ENCODE peak calls at places on chromosomes 6 and 20, in five cellular contexts. M is DMS53, D is AG04450, N is AG10803, C is substantia nigra. V is an unnamed sample.
A peak's percentile ranks its signal among the peaks of the same experiment; 100 is the strongest.

GRCh38 chr6:77470983-77471382 is 7.7 kb upstream of the HTR1B start:
- DNase-seq in M (no peak), D (no peak), N (no peak), C (no peak), V (peak; percentile 25)

GRCh38 chr20:61887694-61888093 is 178.0 kb downstream of the TAF4 start:
- DNase-seq in M (no peak), D (no peak), N (no peak), C (no peak), V (no peak)

GRCh38 chr20:21019831-21020655 is 86.1 kb downstream of the LINC00237 start:
- DNase-seq in M (no peak), D (no peak), N (no peak), C (no peak), V (no peak)

GRCh38 chr6:144266091-144266649 is 19.0 kb upstream of the UTRN start:
- DNase-seq in M (no peak), D (peak; percentile 44), N (peak; percentile 79), C (no peak), V (no peak)

GRCh38 chr20:324177-325042 is 942 bp upstream of the SOX12 start:
- DNase-seq in M (peak; percentile 94), D (no peak), N (peak; percentile 78), C (peak; percentile 54), V (peak; percentile 97)

GRCh38 chr20:48191200-48191599 is 405.9 kb upstream of the SULF2 start:
- DNase-seq in M (no peak), D (no peak), N (no peak), C (no peak), V (peak; percentile 71)

GRCh38 chr6:112245511-112246203 is 8.7 kb downstream of the LAMA4 start:
- DNase-seq in M (no peak), D (peak; percentile 87), N (peak; percentile 97), C (no peak), V (no peak)

GRCh38 chr6:168226832-168227434 is 92.6 kb downstream of the DACT2 start:
- DNase-seq in M (no peak), D (no peak), N (no peak), C (no peak), V (no peak)

GRCh38 chr20:42914302-42914701 is 275.4 kb downstream of the PTPRT start:
- DNase-seq in M (no peak), D (no peak), N (no peak), C (no peak), V (no peak)

GRCh38 chr6:111764238-111765182 is 108.7 kb downstream of the FYN start:
- DNase-seq in M (no peak), D (no peak), N (no peak), C (no peak), V (no peak)

GRCh38 chr6:84804720-84805119 is 40.3 kb upstream of the TBX18 start:
- DNase-seq in M (no peak), D (no peak), N (peak; percentile 4), C (no peak), V (no peak)

GRCh38 chr6:130134594-130134993 is 88.2 kb downstream of the SAMD3 start:
- DNase-seq in M (no peak), D (no peak), N (no peak), C (no peak), V (peak; percentile 61)

GRCh38 chr6:29847871-29848630 is 20.4 kb downstream of the HLA-G start:
- DNase-seq in M (peak; percentile 88), D (peak; percentile 6), N (peak; percentile 46), C (peak; percentile 70), V (peak; percentile 84)

GRCh38 chr20:41446471-41446870 is 79.9 kb upstream of the EMILIN3 start:
- DNase-seq in M (no peak), D (no peak), N (no peak), C (no peak), V (no peak)

GRCh38 chr6:150651808-150652473 is 52.3 kb downstream of the PLEKHG1 start:
- DNase-seq in M (no peak), D (no peak), N (no peak), C (no peak), V (no peak)

GRCh38 chr6:130675072-130675471 is 152.1 kb upstream of the SMLR1 start:
- DNase-seq in M (no peak), D (peak; percentile 20), N (peak; percentile 30), C (no peak), V (no peak)

GRCh38 chr6:45900808-45901752 is 114.6 kb downstream of the CLIC5 start:
- DNase-seq in M (no peak), D (no peak), N (peak; percentile 74), C (no peak), V (no peak)

GRCh38 chr6:13987400-13987865 is 62.7 kb downstream of the RNF182 start:
- DNase-seq in M (no peak), D (no peak), N (no peak), C (no peak), V (peak; percentile 38)

GRCh38 chr6:56891754-56892153 is 63.2 kb upstream of the BEND6 start:
- DNase-seq in M (peak; percentile 24), D (peak; percentile 8), N (peak; percentile 63), C (no peak), V (peak; percentile 67)

GRCh38 chr6:61787998-61788397 is 498.0 kb downstream of the KHDRBS2 start:
- DNase-seq in M (no peak), D (no peak), N (no peak), C (no peak), V (no peak)

GRCh38 chr20:3765171-3765887 is 2.2 kb downstream of the ADISSP start:
- DNase-seq in M (peak; percentile 34), D (no peak), N (no peak), C (no peak), V (peak; percentile 57)

GRCh38 chr6:38371312-38371672 is 268.4 kb downstream of the BTBD9 start:
- DNase-seq in M (no peak), D (no peak), N (no peak), C (no peak), V (peak; percentile 8)

V was measured in NCI-H82.